ENCODE peak calls at places on chromosomes 12 and 14, in four cellular contexts. G, C, E and I are unnamed samples.

GRCh38 chr12:113867258-113867657 is 98.9 kb downstream of the RBM19 start:
- DNase-seq in G (peak), C (no peak), E (peak), I (peak)

GRCh38 chr12:84599539-84599938 is 313.1 kb downstream of the SLC6A15 start:
- DNase-seq in G (no peak), C (no peak), E (no peak), I (peak)

GRCh38 chr12:27424631-27425230 is 21.8 kb upstream of the SMCO2 start:
- DNase-seq in G (peak), C (peak), E (no peak), I (peak)

GRCh38 chr14:93989939-93990338 is 7.2 kb upstream of the CCDC197 start:
- DNase-seq in G (no peak), C (no peak), E (no peak), I (no peak)

GRCh38 chr12:32604565-32604964 is 74.5 kb upstream of the DNM1L start:
- DNase-seq in G (no peak), C (no peak), E (no peak), I (no peak)

GRCh38 chr14:83470466-83470865 is 1936.8 kb upstream of the SEL1L start:
- DNase-seq in G (no peak), C (no peak), E (no peak), I (no peak)

GRCh38 chr14:99327458-99328250 is 55.7 kb upstream of the BCL11B start:
- DNase-seq in G (no peak), C (no peak), E (no peak), I (no peak)

GRCh38 chr14:94421316-94421715 is 31.3 kb downstream of the SERPINA11 start:
- DNase-seq in G (no peak), C (no peak), E (no peak), I (no peak)

GRCh38 chr14:90531497-90531896 is 134.7 kb downstream of the CALM1 start:
- DNase-seq in G (no peak), C (no peak), E (no peak), I (no peak)

GRCh38 chr14:54902143-54902520 is 494 bp downstream of the GCH1 start:
- DNase-seq in G (peak), C (peak), E (no peak), I (peak)